ENCODE peak calls at places on chromosome 1, in seven cellular contexts. H, W, U, Q, S, Y and R are unnamed samples.

GRCh38 chr1:12184008-12184681 is 17.4 kb downstream of the TNFRSF1B start:
- DNase-seq in H (peak; percentile 90), W (peak; percentile 71), U (peak; percentile 61), Q (no peak), S (peak; percentile 96), Y (no peak), R (peak; percentile 27)

GRCh38 chr1:29895201-29895600 is 658.9 kb downstream of the PTPRU start:
- DNase-seq in H (no peak), W (no peak), U (no peak), Q (no peak), S (no peak), Y (no peak), R (no peak)

GRCh38 chr1:202282596-202283283 is 59.0 kb downstream of the UBE2T start:
- DNase-seq in H (no peak), W (no peak), U (no peak), Q (no peak), S (no peak), Y (no peak), R (no peak)

GRCh38 chr1:67677925-67678324 is 7.1 kb upstream of the GADD45A start:
- DNase-seq in H (no peak), W (no peak), U (no peak), Q (no peak), S (no peak), Y (no peak), R (no peak)

GRCh38 chr1:228163004-228163753 is 2.4 kb upstream of the IBA57 start:
- DNase-seq in H (no peak), W (peak; percentile 61), U (no peak), Q (no peak), S (peak; percentile 67), Y (peak; percentile 82), R (peak; percentile 32)

GRCh38 chr1:232319518-232319917 is 310.4 kb downstream of the SIPA1L2 start:
- DNase-seq in H (no peak), W (no peak), U (no peak), Q (no peak), S (no peak), Y (no peak), R (no peak)

GRCh38 chr1:223756806-223757700 is 44.7 kb downstream of the CAPN2 start:
- DNase-seq in H (no peak), W (no peak), U (no peak), Q (no peak), S (no peak), Y (no peak), R (no peak)

GRCh38 chr1:204819495-204819894 is 51.2 kb upstream of the NFASC start:
- DNase-seq in H (no peak), W (no peak), U (no peak), Q (no peak), S (no peak), Y (no peak), R (peak; percentile 28)

GRCh38 chr1:94399449-94399848 is 18.7 kb upstream of the ABCD3 start:
- DNase-seq in H (no peak), W (no peak), U (no peak), Q (no peak), S (no peak), Y (no peak), R (no peak)

GRCh38 chr1:27366411-27367159 is at the start of gene MAP3K6:
- DNase-seq in H (peak; percentile 76), W (peak; percentile 89), U (peak; percentile 90), Q (no peak), S (peak; percentile 84), Y (peak; percentile 88), R (peak; percentile 84)

GRCh38 chr1:94606471-94606870 is 64.9 kb upstream of the F3 start:
- DNase-seq in H (no peak), W (no peak), U (no peak), Q (no peak), S (no peak), Y (no peak), R (no peak)

DNA sequence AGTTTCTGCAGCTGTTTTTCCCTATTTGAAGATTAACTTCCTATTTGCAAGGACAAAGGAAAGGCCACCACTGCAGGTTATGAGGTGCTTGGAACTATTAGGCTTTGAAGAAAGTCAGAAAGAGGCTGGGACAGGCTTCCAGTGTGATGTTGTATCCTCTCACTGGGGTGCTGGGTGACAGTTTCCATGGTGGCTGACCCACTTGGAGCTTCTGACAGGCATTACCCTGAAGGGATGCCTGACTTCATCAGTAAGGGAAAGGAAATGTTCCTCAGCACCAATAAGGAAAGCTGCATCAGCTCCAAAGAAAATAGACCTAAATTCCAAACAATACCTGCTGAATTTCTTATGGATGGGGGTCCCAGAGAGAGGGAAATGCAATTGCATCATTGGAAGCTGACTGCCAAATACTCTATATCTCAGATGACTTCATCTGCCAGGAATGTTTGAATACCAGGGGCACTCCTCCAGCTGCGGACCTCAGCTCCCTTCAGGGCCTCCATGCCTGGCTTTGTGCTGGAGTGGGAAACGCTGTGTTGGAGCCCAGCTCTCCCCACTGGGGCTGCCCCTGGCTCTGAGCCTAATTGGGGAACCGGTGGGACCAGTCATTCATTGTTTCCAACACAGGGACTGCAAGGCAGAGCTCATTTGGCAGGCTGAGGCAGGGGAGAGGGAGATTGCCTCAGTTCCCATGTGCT is 76.6 kb downstream of the RGL1 start:
- DNase-seq in H (peak; percentile 81), W (peak; percentile 72), U (no peak), Q (no peak), S (peak; percentile 96), Y (peak; percentile 80), R (peak; percentile 40)
- H3K27ac ChIP-seq in H (no peak overlapping the region), W (peak overlapping the region; percentile 24), U (no peak overlapping the region), Q (no peak overlapping the region), S (peak overlapping the region; percentile 51), Y (peak overlapping the region; percentile 51), R (peak overlapping the region; percentile 40)

DNA sequence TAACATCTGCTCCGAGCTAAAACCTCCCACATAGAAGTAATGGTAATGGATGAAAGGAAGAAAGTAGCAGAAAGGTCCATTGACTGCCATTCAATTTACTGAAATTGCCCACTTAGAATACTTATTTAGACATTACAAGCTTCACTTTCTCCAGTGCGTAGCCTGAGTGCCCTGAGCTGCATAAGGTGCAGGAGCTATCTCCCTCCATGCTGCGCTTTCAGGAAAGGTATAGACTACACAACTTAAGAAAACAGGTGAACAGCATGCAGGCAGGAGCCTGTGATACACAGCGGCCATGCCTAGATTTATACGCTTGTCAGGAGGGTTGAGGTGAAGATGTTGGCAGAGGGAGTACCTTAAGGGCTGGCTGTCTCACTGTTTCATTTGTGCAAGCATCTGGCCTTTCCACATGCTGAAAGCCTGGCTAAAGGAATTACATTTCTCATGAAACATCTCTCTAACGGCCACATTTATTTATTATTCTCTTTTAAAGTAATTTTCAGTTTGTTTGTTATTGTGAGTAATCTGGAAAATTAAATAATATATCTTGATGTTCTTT is 74.7 kb downstream of the RGS18 start:
- DNase-seq in H (no peak), W (no peak), U (no peak), Q (no peak), S (no peak), Y (no peak), R (no peak)
- H3K27ac ChIP-seq in H (no peak overlapping the region), W (no peak overlapping the region), U (no peak overlapping the region), Q (no peak overlapping the region), S (no peak overlapping the region), Y (no peak overlapping the region), R (no peak overlapping the region)

DNA sequence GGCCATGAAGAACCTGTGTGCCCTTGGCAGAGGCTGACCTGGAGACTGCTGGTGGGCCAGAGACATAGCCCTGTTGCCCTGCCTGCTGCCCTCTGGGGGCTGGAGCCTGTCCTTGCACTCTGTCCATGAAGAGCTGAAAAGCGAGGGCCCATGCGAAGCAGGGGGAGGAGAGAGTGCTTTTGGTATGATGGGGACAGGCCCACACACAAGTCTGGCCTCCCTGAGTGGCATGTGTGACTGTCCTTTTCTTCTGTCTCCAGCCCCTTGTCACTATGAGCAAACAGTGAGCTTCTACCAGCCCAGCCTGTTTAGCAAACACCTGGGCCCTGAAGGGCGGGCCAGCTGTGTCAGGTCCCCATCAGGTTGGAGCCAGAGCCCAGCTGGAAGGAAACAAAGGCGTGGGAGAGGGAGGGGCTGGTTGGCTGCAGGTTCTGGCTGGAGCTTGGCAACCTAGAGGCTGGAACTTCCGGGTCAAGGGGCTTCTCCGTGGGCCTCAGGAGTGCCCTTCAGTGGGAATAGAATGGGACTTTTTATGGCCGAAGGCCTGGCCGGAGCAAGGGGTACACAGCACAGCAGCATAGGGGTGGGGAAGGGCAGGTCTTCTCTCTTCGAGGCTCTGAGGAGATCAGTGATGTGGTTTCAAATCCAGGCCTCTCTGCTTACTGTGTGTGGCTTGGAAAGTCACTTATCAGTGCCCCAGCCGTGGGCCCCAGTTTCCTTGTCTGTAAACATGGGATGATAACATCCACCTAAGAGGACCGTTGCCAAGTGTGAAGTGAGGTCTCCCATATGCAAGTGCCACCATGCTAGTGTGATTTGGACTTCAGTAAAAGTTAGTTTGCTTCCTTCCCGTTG is 14.3 kb downstream of the QSOX1 start:
- DNase-seq in H (peak; percentile 48), W (peak; percentile 51), U (peak; percentile 89), Q (no peak), S (peak; percentile 53), Y (peak; percentile 50), R (peak; percentile 85)
- H3K27ac ChIP-seq in H (no peak overlapping the region), W (no peak overlapping the region), U (peak overlapping the region; percentile 86), Q (no peak overlapping the region), S (no peak overlapping the region), Y (peak overlapping the region; percentile 76), R (no peak overlapping the region)

GRCh38 chr1:14826172-14826636 is 227.7 kb downstream of the KAZN start:
- DNase-seq in H (peak; percentile 96), W (no peak), U (peak; percentile 27), Q (no peak), S (peak; percentile 91), Y (no peak), R (peak; percentile 16)
- H3K27ac ChIP-seq in H (no peak overlapping the region), W (no peak overlapping the region), U (no peak overlapping the region), Q (no peak overlapping the region), S (no peak overlapping the region), Y (no peak overlapping the region), R (no peak overlapping the region)

DNA sequence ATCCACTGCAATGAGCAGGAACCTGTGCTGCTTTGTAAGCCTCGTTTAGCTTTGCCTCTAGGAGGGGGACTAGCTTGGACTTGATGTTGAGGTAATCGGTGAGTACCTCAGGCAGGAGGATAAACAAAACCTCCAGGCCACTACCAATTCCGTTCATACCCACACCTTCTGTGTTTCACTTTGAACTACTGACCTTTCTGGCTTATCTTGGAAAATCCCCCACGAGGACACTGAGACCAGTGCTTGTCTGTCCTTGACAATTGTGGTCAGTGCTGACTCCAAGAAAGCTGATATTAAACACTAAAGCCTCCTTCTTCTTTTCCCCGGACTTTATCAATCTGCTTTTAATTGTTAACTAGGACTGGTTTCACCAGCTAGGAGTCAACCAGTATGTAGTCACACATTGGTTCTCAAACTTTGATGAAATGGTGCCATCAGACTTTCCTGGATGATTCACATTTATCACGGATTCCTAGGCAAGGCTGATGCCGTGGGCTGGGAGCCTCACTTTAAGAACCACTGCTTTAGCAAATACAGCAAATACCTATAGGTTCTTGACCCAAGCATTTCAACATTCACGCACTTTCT is 52.7 kb downstream of the TGFB2 start:
- DNase-seq in H (no peak), W (no peak), U (no peak), Q (no peak), S (peak; percentile 57), Y (peak; percentile 39), R (peak; percentile 19)
- H3K27ac ChIP-seq in H (no peak overlapping the region), W (no peak overlapping the region), U (no peak overlapping the region), Q (no peak overlapping the region), S (peak overlapping the region; percentile 10), Y (no peak overlapping the region), R (no peak overlapping the region)

GRCh38 chr1:43596579-43596978 is 53.4 kb upstream of the KDM4A start:
- DNase-seq in H (no peak), W (no peak), U (no peak), Q (no peak), S (no peak), Y (no peak), R (no peak)
- H3K27ac ChIP-seq in H (no peak overlapping the region), W (no peak overlapping the region), U (no peak overlapping the region), Q (no peak overlapping the region), S (no peak overlapping the region), Y (peak overlapping the region; percentile 43), R (no peak overlapping the region)